ENCODE peak calls at places on chromosomes 1 and 21, in five cellular contexts. One of them, this sample, is unnamed.

GRCh38 chr1:245986404-245987221 is 520.5 kb downstream of the SMYD3 start:
- DNase-seq in H1: no peak
- DNase-seq in lung: no peak
- DNase-seq in heart left ventricle: no peak
- DNase-seq in SK-N-SH: no peak
- DNase-seq in this sample: no peak

GRCh38 chr1:231278100-231278790 is 37.2 kb downstream of the GNPAT start:
- DNase-seq in H1: no peak
- DNase-seq in lung: peak; percentile 58
- DNase-seq in heart left ventricle: peak; percentile 87
- DNase-seq in SK-N-SH: no peak
- DNase-seq in this sample: no peak

GRCh38 chr21:33540711-33541104 is 1.2 kb downstream of the GART start:
- DNase-seq in H1: no peak
- DNase-seq in lung: no peak
- DNase-seq in heart left ventricle: no peak
- DNase-seq in SK-N-SH: no peak
- DNase-seq in this sample: no peak

GRCh38 chr1:109466440-109467300 is at the start of gene SYPL2:
- DNase-seq in H1: peak; percentile 77
- DNase-seq in lung: no peak
- DNase-seq in heart left ventricle: peak; percentile 86
- DNase-seq in SK-N-SH: peak; percentile 79
- DNase-seq in this sample: peak; percentile 85

GRCh38 chr1:217419152-217419551 is 211.7 kb downstream of the GPATCH2 start:
- DNase-seq in H1: no peak
- DNase-seq in lung: no peak
- DNase-seq in heart left ventricle: no peak
- DNase-seq in SK-N-SH: no peak
- DNase-seq in this sample: no peak

GRCh38 chr21:38325216-38325615 is 68.4 kb downstream of the KCNJ15 start:
- DNase-seq in H1: no peak
- DNase-seq in lung: no peak
- DNase-seq in heart left ventricle: no peak
- DNase-seq in SK-N-SH: no peak
- DNase-seq in this sample: no peak

GRCh38 chr1:225762444-225762843 is 15.2 kb upstream of the SRP9 start:
- DNase-seq in H1: no peak
- DNase-seq in lung: no peak
- DNase-seq in heart left ventricle: peak; percentile 57
- DNase-seq in SK-N-SH: no peak
- DNase-seq in this sample: no peak

GRCh38 chr1:12057940-12058687 is 5.0 kb upstream of the TNFRSF8 start:
- DNase-seq in H1: no peak
- DNase-seq in lung: no peak
- DNase-seq in heart left ventricle: no peak
- DNase-seq in SK-N-SH: no peak
- DNase-seq in this sample: no peak

GRCh38 chr1:114105401-114105979 is 48.2 kb downstream of the SYT6 start:
- DNase-seq in H1: no peak
- DNase-seq in lung: no peak
- DNase-seq in heart left ventricle: no peak
- DNase-seq in SK-N-SH: no peak
- DNase-seq in this sample: no peak

GRCh38 chr1:151763990-151764389 is 694 bp upstream of the MRPL9 start:
- DNase-seq in H1: no peak
- DNase-seq in lung: no peak
- DNase-seq in heart left ventricle: no peak
- DNase-seq in SK-N-SH: peak; percentile 40
- DNase-seq in this sample: no peak

GRCh38 chr1:54310439-54311328 is 95.5 kb downstream of the SSBP3 start:
- DNase-seq in H1: peak; percentile 86
- DNase-seq in lung: peak; percentile 53
- DNase-seq in heart left ventricle: no peak
- DNase-seq in SK-N-SH: peak; percentile 65
- DNase-seq in this sample: peak; percentile 94

GRCh38 chr1:93638307-93638847 is 43.3 kb downstream of the BCAR3 start:
- DNase-seq in H1: no peak
- DNase-seq in lung: no peak
- DNase-seq in heart left ventricle: no peak
- DNase-seq in SK-N-SH: no peak
- DNase-seq in this sample: no peak
- H3K27ac ChIP-seq in H1: no peak overlapping the region
- H3K27ac ChIP-seq in lung: no peak overlapping the region
- H3K27ac ChIP-seq in heart left ventricle: no peak overlapping the region
- H3K27ac ChIP-seq in SK-N-SH: no peak overlapping the region
- H3K27ac ChIP-seq in this sample: peak overlapping the region; percentile 21

GRCh38 chr1:39181311-39181710 is 23.2 kb upstream of the MACF1 start:
- DNase-seq in H1: no peak
- DNase-seq in lung: no peak
- DNase-seq in heart left ventricle: no peak
- DNase-seq in SK-N-SH: no peak
- DNase-seq in this sample: no peak
- H3K4me1 ChIP-seq in H1: peaks cover 5% of the 10 kb centered on the region
- H3K4me1 ChIP-seq in lung: peaks cover 10% of the 10 kb centered on the region
- H3K4me1 ChIP-seq in heart left ventricle: peaks cover 30% of the 10 kb centered on the region
- H3K4me1 ChIP-seq in SK-N-SH: peaks cover 18% of the 10 kb centered on the region
- H3K4me1 ChIP-seq in this sample: peaks cover 12% of the 10 kb centered on the region

GRCh38 chr21:8992731-8993174 is 1528.6 kb upstream of the TPTE start:
- DNase-seq in H1: no peak
- DNase-seq in lung: no peak
- DNase-seq in heart left ventricle: no peak
- DNase-seq in SK-N-SH: no peak
- DNase-seq in this sample: peak; percentile 61
- H3K9me3 ChIP-seq in H1: peaks cover 91% of the 10 kb centered on the region
- H3K9me3 ChIP-seq in lung: no peaks in the 10 kb centered on the region
- H3K9me3 ChIP-seq in heart left ventricle: peaks cover 9% of the 10 kb centered on the region
- H3K9me3 ChIP-seq in SK-N-SH: no peaks in the 10 kb centered on the region
- H3K9me3 ChIP-seq in this sample: peaks cover 93% of the 10 kb centered on the region

GRCh38 chr1:2526824-2527552 is 592 bp upstream of the PANK4 start:
- DNase-seq in H1: no peak
- DNase-seq in lung: no peak
- DNase-seq in heart left ventricle: peak; percentile 81
- DNase-seq in SK-N-SH: no peak
- DNase-seq in this sample: peak; percentile 61
- H3K27ac ChIP-seq in H1: no peak overlapping the region
- H3K27ac ChIP-seq in lung: peak overlapping the region; percentile 13
- H3K27ac ChIP-seq in heart left ventricle: peak overlapping the region; percentile 85
- H3K27ac ChIP-seq in SK-N-SH: peak overlapping the region; percentile 14
- H3K27ac ChIP-seq in this sample: peak overlapping the region; percentile 66

GRCh38 chr1:108182854-108183253 is 17.3 kb downstream of the SLC25A24 start:
- DNase-seq in H1: no peak
- DNase-seq in lung: no peak
- DNase-seq in heart left ventricle: no peak
- DNase-seq in SK-N-SH: no peak
- DNase-seq in this sample: no peak
- H3K4me1 ChIP-seq in H1: no peaks in the 10 kb centered on the region
- H3K4me1 ChIP-seq in lung: no peaks in the 10 kb centered on the region
- H3K4me1 ChIP-seq in heart left ventricle: peaks cover 8% of the 10 kb centered on the region
- H3K4me1 ChIP-seq in SK-N-SH: peaks cover 2% of the 10 kb centered on the region
- H3K4me1 ChIP-seq in this sample: no peaks in the 10 kb centered on the region

GRCh38 chr1:20160034-20160433 is 20.9 kb downstream of the PLA2G2F start:
- DNase-seq in H1: no peak
- DNase-seq in lung: no peak
- DNase-seq in heart left ventricle: no peak
- DNase-seq in SK-N-SH: no peak
- DNase-seq in this sample: no peak

GRCh38 chr1:20154306-20154831 is 15.2 kb downstream of the PLA2G2F start:
- DNase-seq in H1: no peak
- DNase-seq in lung: no peak
- DNase-seq in heart left ventricle: no peak
- DNase-seq in SK-N-SH: no peak
- DNase-seq in this sample: no peak

GRCh38 chr1:20152599-20152930 is 13.4 kb downstream of the PLA2G2F start:
- DNase-seq in H1: no peak
- DNase-seq in lung: no peak
- DNase-seq in heart left ventricle: no peak
- DNase-seq in SK-N-SH: no peak
- DNase-seq in this sample: no peak

GRCh38 chr1:20153000-20153418 is 13.9 kb downstream of the PLA2G2F start:
- DNase-seq in H1: no peak
- DNase-seq in lung: no peak
- DNase-seq in heart left ventricle: peak; percentile 49
- DNase-seq in SK-N-SH: peak; percentile 14
- DNase-seq in this sample: peak; percentile 79

DNA sequence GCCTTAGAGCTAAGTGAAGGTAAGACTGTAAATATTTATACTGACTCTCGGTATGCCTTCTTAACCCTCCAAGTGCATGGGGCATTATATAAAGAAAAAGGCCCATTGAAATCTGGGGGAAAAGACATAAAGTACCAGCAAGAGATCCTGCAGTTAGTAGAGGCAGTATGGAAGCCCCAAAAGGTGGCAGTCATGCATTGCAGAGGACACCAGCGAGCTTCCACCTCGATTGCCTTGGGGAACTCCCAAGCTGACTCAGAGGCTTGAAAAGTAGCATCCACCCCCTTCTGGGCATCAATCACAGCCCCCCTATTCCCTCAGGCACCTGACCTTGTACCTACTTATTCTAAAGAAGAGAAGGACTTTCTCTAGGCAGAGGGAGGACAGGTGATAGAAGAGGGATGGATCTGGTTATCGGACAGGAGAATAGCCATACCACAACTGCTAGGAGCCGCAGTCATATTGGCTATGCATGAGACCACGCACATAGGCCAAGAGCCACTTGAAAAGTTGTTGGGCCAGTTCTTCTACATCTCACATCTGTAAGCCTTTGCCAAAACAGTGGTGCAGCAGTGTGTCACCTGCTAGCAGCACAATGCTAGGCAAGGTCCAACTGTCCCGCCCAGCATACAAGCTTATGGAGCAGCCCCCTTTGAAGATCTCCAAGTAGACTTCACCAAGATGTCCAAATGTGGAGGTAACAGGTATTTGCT is 19.4 kb downstream of the PLA2G2F start:
- DNase-seq in H1: no peak
- DNase-seq in lung: no peak
- DNase-seq in heart left ventricle: no peak
- DNase-seq in SK-N-SH: no peak
- DNase-seq in this sample: no peak
- H3K9me3 ChIP-seq in H1: peaks cover 18% of the 10 kb centered on the region
- H3K9me3 ChIP-seq in lung: peaks cover 2% of the 10 kb centered on the region
- H3K9me3 ChIP-seq in heart left ventricle: peaks cover 29% of the 10 kb centered on the region
- H3K9me3 ChIP-seq in SK-N-SH: no peaks in the 10 kb centered on the region
- H3K9me3 ChIP-seq in this sample: peaks cover 17% of the 10 kb centered on the region

DNA sequence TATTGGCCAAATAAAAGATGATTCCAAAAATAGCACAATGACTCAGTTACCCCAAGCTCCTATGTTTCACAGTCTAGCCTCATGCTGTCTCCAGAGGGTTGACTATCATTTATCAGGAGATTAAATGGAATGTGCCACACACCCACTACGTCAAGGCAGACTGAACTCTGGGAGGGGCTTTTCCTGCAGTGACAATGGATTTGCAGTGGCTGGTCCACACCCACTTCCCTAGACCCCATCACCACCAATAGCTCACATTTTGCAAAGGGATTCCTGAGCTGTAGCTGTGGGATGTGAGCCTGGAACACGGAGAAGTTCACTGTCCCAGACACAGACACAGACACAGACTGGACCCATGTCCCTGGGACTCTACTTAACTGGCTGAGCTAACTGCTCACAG is 77.1 kb downstream of the HLCS start:
- DNase-seq in H1: no peak
- DNase-seq in lung: peak; percentile 16
- DNase-seq in heart left ventricle: peak; percentile 57
- DNase-seq in SK-N-SH: no peak
- DNase-seq in this sample: no peak
- H3K27ac ChIP-seq in H1: no peak overlapping the region
- H3K27ac ChIP-seq in lung: no peak overlapping the region
- H3K27ac ChIP-seq in heart left ventricle: peak overlapping the region; percentile 76
- H3K27ac ChIP-seq in SK-N-SH: no peak overlapping the region
- H3K27ac ChIP-seq in this sample: no peak overlapping the region

GRCh38 chr21:34671891-34672290 is 3.1 kb downstream of the CLIC6 start:
- DNase-seq in H1: no peak
- DNase-seq in lung: no peak
- DNase-seq in heart left ventricle: no peak
- DNase-seq in SK-N-SH: no peak
- DNase-seq in this sample: no peak

GRCh38 chr21:34670220-34670961 is 1.6 kb downstream of the CLIC6 start:
- DNase-seq in H1: peak; percentile 73
- DNase-seq in lung: no peak
- DNase-seq in heart left ventricle: no peak
- DNase-seq in SK-N-SH: peak; percentile 45
- DNase-seq in this sample: peak; percentile 83

GRCh38 chr21:34673006-34673405 is 4.2 kb downstream of the CLIC6 start:
- DNase-seq in H1: no peak
- DNase-seq in lung: no peak
- DNase-seq in heart left ventricle: no peak
- DNase-seq in SK-N-SH: no peak
- DNase-seq in this sample: no peak

GRCh38 chr21:34669149-34669879 is 520 bp downstream of the CLIC6 start:
- DNase-seq in H1: peak; percentile 81
- DNase-seq in lung: no peak
- DNase-seq in heart left ventricle: peak; percentile 36
- DNase-seq in SK-N-SH: peak; percentile 26
- DNase-seq in this sample: peak; percentile 63

DNA sequence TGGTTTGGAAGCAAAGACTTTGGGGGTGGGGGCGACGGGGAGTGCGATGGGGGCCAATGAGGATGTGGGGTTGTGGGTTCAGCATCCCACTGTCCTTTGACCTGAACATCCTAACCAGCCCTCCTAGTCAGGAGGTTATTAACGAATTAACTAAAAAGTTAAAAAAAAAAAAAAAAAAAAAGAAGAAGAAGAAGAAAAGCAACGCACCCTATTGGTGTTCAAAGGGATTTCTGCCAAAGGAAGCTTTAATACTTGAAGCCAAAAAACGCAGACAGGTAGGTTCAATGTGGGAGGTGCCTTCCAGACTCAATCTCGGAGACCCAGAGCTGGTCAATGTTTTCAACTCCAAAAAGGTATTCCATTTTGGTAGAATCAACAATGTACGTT is 2.2 kb downstream of the CLIC6 start:
- DNase-seq in H1: no peak
- DNase-seq in lung: no peak
- DNase-seq in heart left ventricle: no peak
- DNase-seq in SK-N-SH: no peak
- DNase-seq in this sample: no peak
- H3K4me1 ChIP-seq in H1: peaks cover 13% of the 10 kb centered on the region
- H3K4me1 ChIP-seq in lung: peaks cover 13% of the 10 kb centered on the region
- H3K4me1 ChIP-seq in heart left ventricle: peaks cover 15% of the 10 kb centered on the region
- H3K4me1 ChIP-seq in SK-N-SH: peaks cover 5% of the 10 kb centered on the region
- H3K4me1 ChIP-seq in this sample: no peaks in the 10 kb centered on the region

GRCh38 chr1:119447344-119447743 is 32.4 kb downstream of the HSD3B2 start:
- DNase-seq in H1: no peak
- DNase-seq in lung: no peak
- DNase-seq in heart left ventricle: no peak
- DNase-seq in SK-N-SH: no peak
- DNase-seq in this sample: no peak

GRCh38 chr1:119438761-119439160 is 23.8 kb downstream of the HSD3B2 start:
- DNase-seq in H1: no peak
- DNase-seq in lung: no peak
- DNase-seq in heart left ventricle: no peak
- DNase-seq in SK-N-SH: no peak
- DNase-seq in this sample: no peak

GRCh38 chr1:119448112-119448511 is 33.2 kb downstream of the HSD3B2 start:
- DNase-seq in H1: peak; percentile 77
- DNase-seq in lung: no peak
- DNase-seq in heart left ventricle: no peak
- DNase-seq in SK-N-SH: no peak
- DNase-seq in this sample: peak; percentile 79

GRCh38 chr1:119440908-119441307 is 26.0 kb downstream of the HSD3B2 start:
- DNase-seq in H1: no peak
- DNase-seq in lung: no peak
- DNase-seq in heart left ventricle: no peak
- DNase-seq in SK-N-SH: no peak
- DNase-seq in this sample: peak; percentile 59

GRCh38 chr1:119442756-119443155 is 27.8 kb downstream of the HSD3B2 start:
- DNase-seq in H1: no peak
- DNase-seq in lung: no peak
- DNase-seq in heart left ventricle: no peak
- DNase-seq in SK-N-SH: no peak
- DNase-seq in this sample: peak; percentile 20
- H3K9me3 ChIP-seq in H1: no peaks in the 10 kb centered on the region
- H3K9me3 ChIP-seq in lung: no peaks in the 10 kb centered on the region
- H3K9me3 ChIP-seq in heart left ventricle: no peaks in the 10 kb centered on the region
- H3K9me3 ChIP-seq in SK-N-SH: no peaks in the 10 kb centered on the region
- H3K9me3 ChIP-seq in this sample: no peaks in the 10 kb centered on the region